ENCODE peak calls at places on chromosomes 4 and X, in six cellular contexts. X, E, A, F, B and S are unnamed samples.

GRCh38 chr4:125505637-125506036 is 190.9 kb downstream of the FAT4 start:
- DNase-seq in A (no peak), E (no peak), X (no peak), F (no peak), B (no peak), S (no peak)

GRCh38 chrX:2242326-2242725 is 258.4 kb downstream of the DHRSX start:
- DNase-seq in B (no peak), A (no peak), F (no peak), E (no peak), X (no peak), S (no peak)

GRCh38 chr4:61003301-61003700 is 196.8 kb upstream of the ADGRL3 start:
- DNase-seq in B (no peak), F (no peak), X (no peak), A (no peak), E (no peak), S (no peak)

GRCh38 chrX:150212672-150213480 is 150.2 kb upstream of the MAMLD1 start:
- DNase-seq in A (no peak), F (no peak), E (no peak), X (peak; percentile 81), B (no peak), S (no peak)

GRCh38 chrX:30863969-30864368 is 25.1 kb downstream of the TAB3 start:
- DNase-seq in A (no peak), F (no peak), E (no peak), B (no peak), X (no peak), S (no peak)

GRCh38 chrX:39460491-39460890 is 637.3 kb downstream of the BCOR start:
- DNase-seq in E (no peak), X (no peak), F (no peak), B (no peak), A (no peak), S (no peak)

GRCh38 chr4:41203841-41204240 is 10.5 kb downstream of the APBB2 start:
- DNase-seq in X (no peak), B (no peak), A (no peak), F (no peak), E (no peak), S (no peak)

GRCh38 chr4:1369091-1369450 is 22.1 kb downstream of the UVSSA start:
- DNase-seq in F (no peak), E (no peak), X (no peak), A (no peak), B (no peak), S (no peak)

GRCh38 chr4:107896158-107896645 is 35.1 kb upstream of the CYP2U1 start:
- DNase-seq in B (no peak), X (no peak), A (no peak), E (no peak), F (no peak), S (no peak)

GRCh38 chrX:7372843-7373525 is 225.0 kb upstream of the PUDP start:
- DNase-seq in F (no peak), X (no peak), B (no peak), A (no peak), E (no peak), S (no peak)

GRCh38 chrX:41518127-41518840 is 71.1 kb downstream of the NYX start:
- DNase-seq in X (no peak), A (no peak), E (no peak), F (no peak), B (peak; percentile 1), S (no peak)

GRCh38 chr4:151324449-151325319 is 721 bp downstream of the SH3D19 start:
- DNase-seq in B (no peak), E (no peak), F (no peak), A (no peak), X (peak; percentile 68), S (no peak)

GRCh38 chrX:136097871-136098805 is 49.2 kb upstream of the FHL1 start:
- DNase-seq in F (no peak), X (no peak), B (no peak), A (no peak), E (no peak), S (no peak)

GRCh38 chr4:114921790-114922581 is 191.4 kb downstream of the NDST4 start:
- DNase-seq in F (no peak), B (no peak), X (no peak), E (no peak), A (no peak), S (no peak)

GRCh38 chr4:150972592-150972991 is 42.5 kb downstream of the LRBA start:
- DNase-seq in X (no peak), F (no peak), B (no peak), A (no peak), E (no peak), S (no peak)